ENCODE peak calls at places on chromosomes 11 and 22, in six cellular contexts. R is breast epithelium, G is aorta, K is endodermal cell, N is psoas muscle, T is Caco-2. C is an unnamed sample.

GRCh38 chr22:42281706-42282251 is 11.3 kb upstream of the TCF20 start:
- DNase-seq in K (peak; percentile 36), R (no peak), G (peak; percentile 26), N (peak; percentile 11), T (no peak), C (no peak)

GRCh38 chr11:76513654-76514034 is 68.8 kb downstream of the EMSY start:
- DNase-seq in K (no peak), T (no peak), R (no peak), N (no peak), G (no peak), C (no peak)

GRCh38 chr11:65487467-65488272 is 11.2 kb upstream of the MALAT1 start:
- DNase-seq in G (peak; percentile 100), T (peak; percentile 99), N (peak; percentile 97), R (peak; percentile 99), K (peak; percentile 99), C (peak; percentile 99)

GRCh38 chr22:18093661-18094060 is 15.9 kb downstream of the PEX26 start:
- DNase-seq in G (no peak), K (no peak), N (no peak), T (no peak), R (no peak), C (no peak)

GRCh38 chr11:14350716-14351238 is 8.2 kb downstream of the RRAS2 start:
- DNase-seq in K (no peak), N (no peak), T (no peak), R (no peak), G (no peak), C (no peak)

GRCh38 chr11:16979708-16980622 is 34.2 kb downstream of the PLEKHA7 start:
- DNase-seq in N (no peak), T (no peak), R (no peak), K (no peak), G (no peak), C (no peak)

GRCh38 chr22:39598017-39598965 is 27.7 kb downstream of the CACNA1I start:
- DNase-seq in T (peak; percentile 83), R (peak; percentile 71), N (peak; percentile 60), G (peak; percentile 48), K (peak; percentile 98), C (no peak)

GRCh38 chr11:89503422-89503821 is 12.2 kb upstream of the NOX4 start:
- DNase-seq in R (no peak), G (no peak), T (no peak), N (no peak), K (no peak), C (no peak)

GRCh38 chr11:11391796-11392195 is 38.7 kb upstream of the CSNK2A3 start:
- DNase-seq in N (no peak), T (no peak), G (peak; percentile 66), K (no peak), R (no peak), C (no peak)

GRCh38 chr11:114137054-114137453 is 77.5 kb downstream of the ZBTB16 start:
- DNase-seq in K (no peak), G (no peak), T (no peak), R (no peak), N (no peak), C (no peak)

GRCh38 chr22:44025171-44026065 is 1.3 kb downstream of the PARVB start:
- DNase-seq in T (no peak), K (no peak), R (no peak), G (peak; percentile 68), N (peak; percentile 76), C (peak; percentile 33)

GRCh38 chr22:33835196-33835788 is 85.0 kb downstream of the LARGE1 start:
- DNase-seq in T (no peak), G (no peak), R (no peak), K (peak; percentile 74), N (peak; percentile 57), C (no peak)

GRCh38 chr11:58923300-58923788 is 15.9 kb upstream of the GLYATL1 start:
- DNase-seq in G (no peak), K (peak; percentile 82), N (no peak), R (no peak), T (no peak), C (no peak)

GRCh38 chr11:3009481-3009880 is 17.4 kb upstream of the NAP1L4 start:
- DNase-seq in T (no peak), K (no peak), N (no peak), R (no peak), G (no peak), C (no peak)
- H3K36me3 ChIP-seq in T (peaks cover 2% of the 10 kb centered on the region), K (peaks cover 57% of the 10 kb centered on the region), N (peaks cover 6% of the 10 kb centered on the region), R (no peaks in the 10 kb centered on the region), G (peaks cover 14% of the 10 kb centered on the region), C (no peaks in the 10 kb centered on the region)

DNA sequence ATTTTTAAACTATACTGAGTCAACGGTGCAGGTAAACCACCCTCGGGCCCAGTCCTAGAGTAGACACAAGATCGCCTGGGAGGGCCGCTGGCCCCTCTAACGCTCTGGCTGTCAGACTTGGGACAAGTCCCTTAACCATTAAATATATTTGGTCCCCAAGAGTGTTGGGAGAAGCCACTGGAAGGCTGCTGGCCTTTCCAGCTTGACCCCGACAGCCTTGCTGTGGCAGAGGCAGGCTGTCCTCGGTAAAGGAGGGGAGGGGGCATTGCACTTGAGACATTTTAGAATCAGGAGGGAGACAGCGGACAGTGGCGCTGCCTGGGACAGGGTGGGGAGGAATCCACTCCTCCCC is 28.8 kb downstream of the APOL1 start:
- DNase-seq in N (no peak), K (no peak), G (no peak), T (no peak), R (no peak), C (peak; percentile 12)
- H3K36me3 ChIP-seq in N (peaks cover 8% of the 10 kb centered on the region), K (peaks cover 68% of the 10 kb centered on the region), G (peaks cover 25% of the 10 kb centered on the region), T (peaks cover 9% of the 10 kb centered on the region), R (peaks cover 7% of the 10 kb centered on the region), C (no peaks in the 10 kb centered on the region)

GRCh38 chr11:35237860-35238715 is 99.1 kb downstream of the CD44 start:
- DNase-seq in K (peak; percentile 88), G (no peak), T (peak; percentile 71), N (no peak), R (no peak), C (no peak)

GRCh38 chr11:35235944-35236666 is 97.1 kb downstream of the CD44 start:
- DNase-seq in K (no peak), N (no peak), R (peak; percentile 70), T (no peak), G (no peak), C (no peak)

GRCh38 chr11:35236667-35237003 is 97.7 kb downstream of the CD44 start:
- DNase-seq in R (no peak), K (no peak), T (no peak), N (no peak), G (no peak), C (no peak)

GRCh38 chr11:35238882-35239281 is 99.9 kb downstream of the CD44 start:
- DNase-seq in T (no peak), K (no peak), R (no peak), G (no peak), N (no peak), C (no peak)

GRCh38 chr11:35237345-35237744 is 98.4 kb downstream of the CD44 start:
- DNase-seq in K (no peak), R (no peak), T (no peak), G (no peak), N (no peak), C (no peak)
- H3K36me3 ChIP-seq in K (no peaks in the 10 kb centered on the region), R (no peaks in the 10 kb centered on the region), T (no peaks in the 10 kb centered on the region), G (no peaks in the 10 kb centered on the region), N (no peaks in the 10 kb centered on the region), C (no peaks in the 10 kb centered on the region)

GRCh38 chr11:36110698-36111410 is 167.0 kb downstream of the LDLRAD3 start:
- DNase-seq in T (no peak), K (peak; percentile 69), N (no peak), G (no peak), R (no peak), C (no peak)

GRCh38 chr11:36109499-36109849 is 165.6 kb downstream of the LDLRAD3 start:
- DNase-seq in G (no peak), K (no peak), T (no peak), R (no peak), N (no peak), C (no peak)

GRCh38 chr11:36109850-36110606 is 166.2 kb downstream of the LDLRAD3 start:
- DNase-seq in K (peak; percentile 70), N (no peak), G (no peak), R (no peak), T (no peak), C (no peak)

GRCh38 chr11:36105743-36106581 is 162.1 kb downstream of the LDLRAD3 start:
- DNase-seq in R (no peak), K (no peak), G (no peak), T (no peak), N (no peak), C (no peak)

GRCh38 chr11:36108812-36109498 is 165.1 kb downstream of the LDLRAD3 start:
- DNase-seq in N (no peak), T (no peak), R (no peak), K (peak; percentile 38), G (no peak), C (no peak)
- H3K36me3 ChIP-seq in N (no peaks in the 10 kb centered on the region), T (no peaks in the 10 kb centered on the region), R (no peaks in the 10 kb centered on the region), K (peaks cover 37% of the 10 kb centered on the region), G (no peaks in the 10 kb centered on the region), C (no peaks in the 10 kb centered on the region)

GRCh38 chr22:30010789-30011405 is 69.4 kb upstream of the HORMAD2 start:
- DNase-seq in K (no peak), N (no peak), R (no peak), G (no peak), T (no peak), C (no peak)

GRCh38 chr22:30014244-30014643 is 66.0 kb upstream of the HORMAD2 start:
- DNase-seq in K (no peak), N (no peak), T (no peak), G (no peak), R (no peak), C (no peak)

GRCh38 chr22:30015229-30015797 is 65.0 kb upstream of the HORMAD2 start:
- DNase-seq in T (no peak), R (no peak), N (no peak), K (no peak), G (no peak), C (no peak)

GRCh38 chr22:30015846-30016245 is 64.4 kb upstream of the HORMAD2 start:
- DNase-seq in K (no peak), R (no peak), T (no peak), N (no peak), G (no peak), C (no peak)

GRCh38 chr22:30013201-30013600 is 67.1 kb upstream of the HORMAD2 start:
- DNase-seq in G (no peak), N (no peak), K (no peak), T (no peak), R (no peak), C (no peak)
- H3K36me3 ChIP-seq in G (peaks cover 10% of the 10 kb centered on the region), N (peaks cover 12% of the 10 kb centered on the region), K (peaks cover 75% of the 10 kb centered on the region), T (no peaks in the 10 kb centered on the region), R (peaks cover 5% of the 10 kb centered on the region), C (no peaks in the 10 kb centered on the region)

C was measured in ovary.